ENCODE peak calls at places on chromosomes 16 and 17, in four cellular contexts. G, P, U and V are unnamed samples.

GRCh38 chr16:17839272-17839671 is 368.5 kb upstream of the XYLT1 start:
- DNase-seq in G (no peak), P (no peak), U (no peak), V (no peak)

GRCh38 chr16:66651474-66651765 is 45.1 kb downstream of the CMTM4 start:
- DNase-seq in P (no peak), U (no peak), G (no peak), V (peak)

GRCh38 chr16:85928411-85928820 is 29.5 kb downstream of the IRF8 start:
- DNase-seq in P (no peak), U (no peak), G (peak), V (no peak)

GRCh38 chr16:16019488-16019887 is 70.1 kb downstream of the ABCC1 start:
- DNase-seq in P (no peak), G (peak), U (no peak), V (peak)

GRCh38 chr16:27786221-27786848 is 236.4 kb downstream of the KATNIP start:
- DNase-seq in U (no peak), P (no peak), G (no peak), V (no peak)

GRCh38 chr16:1647904-1648303 is 30.2 kb upstream of the JPT2 start:
- DNase-seq in G (no peak), P (no peak), U (no peak), V (no peak)

GRCh38 chr17:15966879-15967248 is 21.9 kb downstream of the ADORA2B start:
- DNase-seq in G (no peak), P (no peak), U (no peak), V (no peak)

GRCh38 chr16:2177561-2177960 is 18.8 kb downstream of the CASKIN1 start:
- DNase-seq in G (no peak), P (no peak), U (no peak), V (no peak)

GRCh38 chr16:64122177-64122576 is 999.7 kb downstream of the CDH11 start:
- DNase-seq in P (no peak), U (no peak), G (no peak), V (peak)

GRCh38 chr16:85659805-85660511 is 28.8 kb downstream of the GINS2 start:
- DNase-seq in G (peak), U (peak), P (peak), V (peak)

GRCh38 chr17:15264542-15264941 is 584 bp downstream of the PMP22 start:
- DNase-seq in P (no peak), U (no peak), G (no peak), V (no peak)

GRCh38 chr17:45940293-45940692 is 45.9 kb downstream of the MAPT start:
- DNase-seq in G (no peak), U (no peak), P (no peak), V (no peak)

GRCh38 chr17:82351713-82352488 is 7.1 kb upstream of the TEX19 start:
- DNase-seq in U (peak), G (peak), P (peak), V (peak)